ENCODE peak calls at places on chromosome 14, in nine cellular contexts. S is DND-41, X is fibroblast of the aortic adventitia, J is GM12865, M is omental fat pad, B is left ventricle myocardium inferior, H is ovary, F is BJ, I is tibial artery. L is an unnamed sample.

GRCh38 chr14:103136388-103137271 is 13.4 kb downstream of the TNFAIP2 start:
- DNase-seq in S (no peak), X (peak), J (no peak), M (no peak), B (no peak), H (peak), F (no peak), I (peak), L (no peak)

GRCh38 chr14:103293465-103293864 is 40.6 kb upstream of the EIF5 start:
- DNase-seq in S (no peak), X (no peak), J (no peak), M (no peak), B (no peak), H (no peak), F (no peak), I (peak), L (no peak)

GRCh38 chr14:68979021-68979721 is at the start of gene ACTN1:
- DNase-seq in S (peak), X (peak), J (peak), M (peak), B (peak), H (peak), F (peak), I (peak), L (peak)

GRCh38 chr14:103721334-103722120 is 5.9 kb downstream of the ZFYVE21 start:
- DNase-seq in S (no peak), X (no peak), J (no peak), M (no peak), B (no peak), H (no peak), F (no peak), I (no peak), L (no peak)

GRCh38 chr14:68444449-68445168 is 348.3 kb downstream of the ZFP36L1 start:
- DNase-seq in S (peak), X (peak), J (no peak), M (no peak), B (peak), H (no peak), F (no peak), I (no peak), L (no peak)

GRCh38 chr14:91303091-91303923 is 58.8 kb upstream of the GPR68 start:
- DNase-seq in S (peak), X (no peak), J (peak), M (no peak), B (peak), H (no peak), F (no peak), I (no peak), L (no peak)

GRCh38 chr14:93033983-93034670 is 81.6 kb downstream of the ITPK1 start:
- DNase-seq in S (peak), X (no peak), J (peak), M (no peak), B (no peak), H (no peak), F (no peak), I (no peak), L (peak)

GRCh38 chr14:36293824-36294223 is 26.6 kb downstream of the MBIP start:
- DNase-seq in S (no peak), X (peak), J (no peak), M (no peak), B (no peak), H (no peak), F (peak), I (no peak), L (no peak)

GRCh38 chr14:58690801-58691516 is 53.2 kb downstream of the DACT1 start:
- DNase-seq in S (no peak), X (no peak), J (no peak), M (no peak), B (no peak), H (no peak), F (no peak), I (no peak), L (no peak)

GRCh38 chr14:103696466-103697071 is 18.7 kb downstream of the XRCC3 start:
- DNase-seq in S (no peak), X (peak), J (no peak), M (no peak), B (peak), H (peak), F (no peak), I (no peak), L (no peak)

GRCh38 chr14:45252356-45253069 is 489 bp downstream of the MIS18BP1 start:
- DNase-seq in S (peak), X (peak), J (peak), M (no peak), B (no peak), H (no peak), F (no peak), I (no peak), L (no peak)

GRCh38 chr14:58638231-58639205 is 756 bp downstream of the DACT1 start:
- DNase-seq in S (no peak), X (peak), J (peak), M (no peak), B (peak), H (peak), F (no peak), I (peak), L (no peak)

GRCh38 chr14:99733551-99734405 is 49.7 kb downstream of the CYP46A1 start:
- DNase-seq in S (no peak), X (no peak), J (no peak), M (peak), B (peak), H (peak), F (no peak), I (peak), L (no peak)

DNA sequence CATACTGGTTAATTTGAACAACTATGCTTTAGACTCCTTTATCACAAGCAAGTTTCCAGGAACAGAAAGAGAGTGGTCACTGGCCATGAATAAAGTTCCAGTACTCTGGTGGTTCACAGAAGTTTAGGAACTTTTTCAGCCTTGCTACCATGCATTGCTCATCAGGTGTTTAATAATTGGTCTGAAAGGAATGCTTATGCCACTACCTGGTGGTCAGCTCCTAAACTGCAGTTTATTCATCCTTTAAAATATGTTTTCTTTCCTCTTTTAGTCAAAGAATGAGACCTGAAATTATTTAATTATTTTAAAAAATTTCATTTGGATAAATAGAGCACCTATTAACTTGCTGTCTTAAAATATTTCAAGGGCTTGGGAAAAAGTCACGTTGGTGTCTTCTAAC is 260.1 kb upstream of the OR4E1 start:
- DNase-seq in S (no peak), X (no peak), J (no peak), M (no peak), B (no peak), H (no peak), F (no peak), I (no peak), L (no peak)
- TF ChIP-seq CTCF in S (peak), X (no peak), J (no peak), M (no peak), B (no peak), H (no peak), F (no peak), I (no peak), L (peak)

GRCh38 chr14:104741803-104742251 is 11.1 kb upstream of the SIVA1 start:
- DNase-seq in S (no peak), X (no peak), J (no peak), M (no peak), B (no peak), H (no peak), F (no peak), I (no peak), L (no peak)
- TF ChIP-seq CTCF in S (no peak), X (no peak), J (no peak), M (no peak), B (no peak), H (no peak), F (no peak), I (no peak), L (no peak)

DNA sequence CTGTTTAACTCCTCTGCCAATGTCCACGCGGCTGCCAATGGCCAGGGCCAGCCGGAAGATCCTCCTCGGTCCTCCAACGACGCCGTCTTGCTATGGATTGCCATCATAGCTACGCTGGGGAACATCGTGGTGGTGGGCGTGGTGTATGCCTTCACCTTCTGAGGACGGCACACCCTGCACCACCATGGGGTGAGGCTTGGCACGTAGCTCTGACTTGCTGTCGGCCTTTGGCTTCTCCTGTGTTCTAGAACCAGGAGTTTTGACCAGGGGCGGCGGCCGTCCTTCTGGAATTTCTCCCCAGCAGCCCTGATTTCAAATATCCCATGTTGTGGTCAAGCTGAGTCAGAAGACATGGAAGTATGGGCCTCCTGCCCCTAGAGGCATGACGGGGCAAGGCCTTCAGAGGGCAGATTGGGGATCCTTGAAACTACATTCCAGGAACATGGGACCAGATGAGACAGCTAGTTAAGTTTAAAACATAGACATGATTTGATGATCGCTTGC is 47.5 kb downstream of the C14orf132 start:
- DNase-seq in S (no peak), X (no peak), J (no peak), M (no peak), B (no peak), H (no peak), F (no peak), I (peak), L (no peak)
- TF ChIP-seq CTCF in S (no peak), X (peak), J (no peak), M (no peak), B (no peak), H (no peak), F (no peak), I (no peak), L (no peak)

DNA sequence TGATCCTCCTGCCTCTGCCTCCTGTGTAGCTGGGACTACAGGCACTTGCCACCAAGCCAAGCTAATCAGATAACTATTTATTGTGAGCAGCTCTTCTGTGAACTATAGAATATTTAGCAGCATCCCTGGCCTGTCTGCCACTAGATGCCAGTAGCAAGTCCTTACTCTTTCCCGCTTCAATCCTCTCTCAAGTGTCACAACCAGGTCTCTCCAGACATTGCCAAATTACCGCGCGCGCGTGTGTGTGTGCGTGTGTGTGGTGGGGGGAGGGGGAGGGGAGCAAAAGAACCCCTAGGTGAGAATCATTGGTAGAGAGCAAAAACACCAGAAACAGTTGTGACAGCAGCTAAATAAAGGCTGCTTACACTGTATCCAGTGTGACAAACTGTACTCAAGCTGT is 49.9 kb downstream of the PPP2R5E start:
- DNase-seq in S (no peak), X (no peak), J (peak), M (no peak), B (no peak), H (no peak), F (no peak), I (no peak), L (no peak)
- TF ChIP-seq CTCF in S (peak), X (no peak), J (no peak), M (no peak), B (no peak), H (no peak), F (peak), I (no peak), L (no peak)

L was measured in CD8-positive, alpha-beta T cell.